ENCODE peak calls at places on chromosomes 13 and 19, in four cellular contexts. One of them, this sample, is unnamed.

GRCh38 chr19:18603255-18603957 is 3.2 kb downstream of the CRLF1 start:
- DNase-seq in Peyer's patch: no peak
- DNase-seq in cardiac muscle cell: peak
- DNase-seq in heart right ventricle: no peak
- DNase-seq in this sample: no peak

GRCh38 chr13:46855664-46856063 is 41.2 kb downstream of the HTR2A start:
- DNase-seq in Peyer's patch: no peak
- DNase-seq in cardiac muscle cell: no peak
- DNase-seq in heart right ventricle: no peak
- DNase-seq in this sample: no peak

GRCh38 chr19:42468273-42468796 is 25.6 kb upstream of the CXCL17 start:
- DNase-seq in Peyer's patch: peak
- DNase-seq in cardiac muscle cell: peak
- DNase-seq in heart right ventricle: no peak
- DNase-seq in this sample: peak

GRCh38 chr13:23956106-23956505 is 58.8 kb upstream of the C1QTNF9B start:
- DNase-seq in Peyer's patch: peak
- DNase-seq in cardiac muscle cell: peak
- DNase-seq in heart right ventricle: no peak
- DNase-seq in this sample: peak

GRCh38 chr13:82330499-82330898 is 1551.8 kb downstream of the SLITRK1 start:
- DNase-seq in Peyer's patch: no peak
- DNase-seq in cardiac muscle cell: peak
- DNase-seq in heart right ventricle: no peak
- DNase-seq in this sample: no peak

GRCh38 chr19:23070353-23070781 is 46.5 kb upstream of the ZNF730 start:
- DNase-seq in Peyer's patch: no peak
- DNase-seq in cardiac muscle cell: peak
- DNase-seq in heart right ventricle: peak
- DNase-seq in this sample: no peak

GRCh38 chr13:46896346-46897138 is at the start of gene HTR2A:
- DNase-seq in Peyer's patch: peak
- DNase-seq in cardiac muscle cell: peak
- DNase-seq in heart right ventricle: no peak
- DNase-seq in this sample: no peak

GRCh38 chr19:7004313-7004931 is 16.8 kb downstream of the MBD3L2B start:
- DNase-seq in Peyer's patch: no peak
- DNase-seq in cardiac muscle cell: peak
- DNase-seq in heart right ventricle: no peak
- DNase-seq in this sample: no peak

GRCh38 chr13:112252744-112253590 is 123.2 kb upstream of the SPACA7 start:
- DNase-seq in Peyer's patch: peak
- DNase-seq in cardiac muscle cell: no peak
- DNase-seq in heart right ventricle: no peak
- DNase-seq in this sample: no peak

GRCh38 chr19:50044922-50045321 is 19.1 kb downstream of the ZNF473 start:
- DNase-seq in Peyer's patch: no peak
- DNase-seq in cardiac muscle cell: no peak
- DNase-seq in heart right ventricle: no peak
- DNase-seq in this sample: no peak

GRCh38 chr13:98984983-98985382 is 7.1 kb upstream of the DOCK9 start:
- DNase-seq in Peyer's patch: no peak
- DNase-seq in cardiac muscle cell: no peak
- DNase-seq in heart right ventricle: no peak
- DNase-seq in this sample: no peak

GRCh38 chr13:104984296-104984818 is 1551.1 kb downstream of the EFNB2 start:
- DNase-seq in Peyer's patch: no peak
- DNase-seq in cardiac muscle cell: peak
- DNase-seq in heart right ventricle: peak
- DNase-seq in this sample: no peak

GRCh38 chr13:23723463-23723862 is 153.3 kb downstream of the TNFRSF19 start:
- DNase-seq in Peyer's patch: no peak
- DNase-seq in cardiac muscle cell: peak
- DNase-seq in heart right ventricle: no peak
- DNase-seq in this sample: no peak

GRCh38 chr19:17329061-17329767 is 5.4 kb downstream of the ANO8 start:
- DNase-seq in Peyer's patch: no peak
- DNase-seq in cardiac muscle cell: no peak
- DNase-seq in heart right ventricle: no peak
- DNase-seq in this sample: no peak

GRCh38 chr13:93752506-93752905 is 525.9 kb downstream of the GPC6 start:
- DNase-seq in Peyer's patch: no peak
- DNase-seq in cardiac muscle cell: no peak
- DNase-seq in heart right ventricle: peak
- DNase-seq in this sample: no peak

GRCh38 chr13:113093580-113094409 is 11.8 kb upstream of the F7 start:
- DNase-seq in Peyer's patch: no peak
- DNase-seq in cardiac muscle cell: no peak
- DNase-seq in heart right ventricle: no peak
- DNase-seq in this sample: no peak

GRCh38 chr19:18658366-18658855 is 21.6 kb downstream of the KLHL26 start:
- DNase-seq in Peyer's patch: no peak
- DNase-seq in cardiac muscle cell: no peak
- DNase-seq in heart right ventricle: no peak
- DNase-seq in this sample: no peak

GRCh38 chr19:43776285-43776684 is 4.5 kb downstream of the KCNN4 start:
- DNase-seq in Peyer's patch: no peak
- DNase-seq in cardiac muscle cell: no peak
- DNase-seq in heart right ventricle: no peak
- DNase-seq in this sample: no peak

GRCh38 chr13:36038785-36039415 is 92.3 kb downstream of the DCLK1 start:
- DNase-seq in Peyer's patch: no peak
- DNase-seq in cardiac muscle cell: no peak
- DNase-seq in heart right ventricle: no peak
- DNase-seq in this sample: no peak

GRCh38 chr13:52162279-52163101 is 3.1 kb upstream of the NEK3 start:
- DNase-seq in Peyer's patch: no peak
- DNase-seq in cardiac muscle cell: peak
- DNase-seq in heart right ventricle: no peak
- DNase-seq in this sample: no peak

GRCh38 chr13:41060723-41061074 is 610 bp upstream of the WBP4 start:
- DNase-seq in Peyer's patch: peak
- DNase-seq in cardiac muscle cell: peak
- DNase-seq in heart right ventricle: peak
- DNase-seq in this sample: no peak

GRCh38 chr13:43072394-43072793 is 49.0 kb downstream of the DNAJC15 start:
- DNase-seq in Peyer's patch: peak
- DNase-seq in cardiac muscle cell: peak
- DNase-seq in heart right ventricle: peak
- DNase-seq in this sample: no peak

GRCh38 chr13:58883405-58883804 is 1251.9 kb downstream of the PCDH17 start:
- DNase-seq in Peyer's patch: no peak
- DNase-seq in cardiac muscle cell: no peak
- DNase-seq in heart right ventricle: no peak
- DNase-seq in this sample: no peak

GRCh38 chr19:35344511-35345031 is 3.1 kb upstream of the FFAR1 start:
- DNase-seq in Peyer's patch: peak
- DNase-seq in cardiac muscle cell: no peak
- DNase-seq in heart right ventricle: no peak
- DNase-seq in this sample: no peak

GRCh38 chr13:113398963-113399754 is 35.2 kb upstream of the GRTP1 start:
- DNase-seq in Peyer's patch: peak
- DNase-seq in cardiac muscle cell: no peak
- DNase-seq in heart right ventricle: no peak
- DNase-seq in this sample: no peak

GRCh38 chr13:80214050-80214449 is 126.9 kb downstream of the SPRY2 start:
- DNase-seq in Peyer's patch: no peak
- DNase-seq in cardiac muscle cell: no peak
- DNase-seq in heart right ventricle: no peak
- DNase-seq in this sample: no peak

GRCh38 chr19:51089786-51090185 is 7.1 kb upstream of the KLK14 start:
- DNase-seq in Peyer's patch: no peak
- DNase-seq in cardiac muscle cell: no peak
- DNase-seq in heart right ventricle: no peak
- DNase-seq in this sample: no peak

GRCh38 chr13:43132228-43132627 is 108.8 kb downstream of the DNAJC15 start:
- DNase-seq in Peyer's patch: no peak
- DNase-seq in cardiac muscle cell: peak
- DNase-seq in heart right ventricle: no peak
- DNase-seq in this sample: peak

GRCh38 chr13:32272021-32272695 is 43.0 kb downstream of the ZAR1L start:
- DNase-seq in Peyer's patch: no peak
- DNase-seq in cardiac muscle cell: peak
- DNase-seq in heart right ventricle: no peak
- DNase-seq in this sample: no peak

GRCh38 chr13:87393358-87393757 is 277.8 kb upstream of the SLITRK5 start:
- DNase-seq in Peyer's patch: no peak
- DNase-seq in cardiac muscle cell: no peak
- DNase-seq in heart right ventricle: no peak
- DNase-seq in this sample: no peak

GRCh38 chr13:74047925-74048324 is 86.3 kb downstream of the KLF12 start:
- DNase-seq in Peyer's patch: no peak
- DNase-seq in cardiac muscle cell: no peak
- DNase-seq in heart right ventricle: no peak
- DNase-seq in this sample: no peak

GRCh38 chr13:29849071-29849541 is 1.3 kb downstream of the UBL3 start:
- DNase-seq in Peyer's patch: peak
- DNase-seq in cardiac muscle cell: peak
- DNase-seq in heart right ventricle: no peak
- DNase-seq in this sample: no peak

GRCh38 chr13:33206425-33206824 is 79.1 kb downstream of the STARD13 start:
- DNase-seq in Peyer's patch: no peak
- DNase-seq in cardiac muscle cell: no peak
- DNase-seq in heart right ventricle: no peak
- DNase-seq in this sample: no peak

GRCh38 chr19:44521370-44521769 is 8.1 kb downstream of the CEACAM20 start:
- DNase-seq in Peyer's patch: no peak
- DNase-seq in cardiac muscle cell: no peak
- DNase-seq in heart right ventricle: no peak
- DNase-seq in this sample: no peak

DNA sequence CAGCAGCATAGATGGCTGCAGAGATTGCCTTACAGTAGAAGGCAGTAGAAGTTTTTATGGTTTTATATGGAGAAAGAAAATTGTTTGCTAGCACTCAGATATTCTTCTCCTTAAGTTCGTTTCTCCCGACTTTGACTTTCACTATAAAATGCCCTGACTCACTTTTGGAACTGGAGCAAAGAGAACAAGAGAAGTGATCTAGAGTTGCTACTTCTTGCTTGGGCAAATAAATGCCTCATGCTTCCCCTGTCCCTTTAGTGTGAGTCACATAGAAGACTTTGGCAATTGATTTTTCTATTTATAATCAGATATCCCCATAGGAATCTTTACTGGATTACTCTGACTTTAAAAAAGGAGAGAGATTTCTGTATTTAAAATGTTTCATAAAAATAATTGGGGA is 46.9 kb downstream of the ITGBL1 start:
- DNase-seq in Peyer's patch: no peak
- DNase-seq in cardiac muscle cell: no peak
- DNase-seq in heart right ventricle: no peak
- DNase-seq in this sample: no peak
- H3K27ac ChIP-seq in Peyer's patch: no peak
- H3K27ac ChIP-seq in cardiac muscle cell: no peak
- H3K27ac ChIP-seq in heart right ventricle: no peak
- H3K27ac ChIP-seq in this sample: no peak

GRCh38 chr13:21443171-21443570 is 15.9 kb downstream of the ZDHHC20 start:
- DNase-seq in Peyer's patch: no peak
- DNase-seq in cardiac muscle cell: no peak
- DNase-seq in heart right ventricle: no peak
- DNase-seq in this sample: no peak
- H3K27ac ChIP-seq in Peyer's patch: no peak
- H3K27ac ChIP-seq in cardiac muscle cell: no peak
- H3K27ac ChIP-seq in heart right ventricle: no peak
- H3K27ac ChIP-seq in this sample: no peak

GRCh38 chr13:45412274-45413049 is 5.7 kb downstream of the SLC25A30 start:
- DNase-seq in Peyer's patch: no peak
- DNase-seq in cardiac muscle cell: no peak
- DNase-seq in heart right ventricle: no peak
- DNase-seq in this sample: no peak

GRCh38 chr13:45417790-45418534 is at the start of gene SLC25A30:
- DNase-seq in Peyer's patch: peak
- DNase-seq in cardiac muscle cell: peak
- DNase-seq in heart right ventricle: peak
- DNase-seq in this sample: no peak

GRCh38 chr13:45416521-45417125 is 1.6 kb downstream of the SLC25A30 start:
- DNase-seq in Peyer's patch: no peak
- DNase-seq in cardiac muscle cell: no peak
- DNase-seq in heart right ventricle: no peak
- DNase-seq in this sample: no peak

GRCh38 chr13:45413826-45414312 is 4.3 kb downstream of the SLC25A30 start:
- DNase-seq in Peyer's patch: no peak
- DNase-seq in cardiac muscle cell: no peak
- DNase-seq in heart right ventricle: no peak
- DNase-seq in this sample: no peak

GRCh38 chr13:45415112-45415511 is 3.1 kb downstream of the SLC25A30 start:
- DNase-seq in Peyer's patch: no peak
- DNase-seq in cardiac muscle cell: no peak
- DNase-seq in heart right ventricle: no peak
- DNase-seq in this sample: no peak
- H3K27ac ChIP-seq in Peyer's patch: peak
- H3K27ac ChIP-seq in cardiac muscle cell: peak
- H3K27ac ChIP-seq in heart right ventricle: peak
- H3K27ac ChIP-seq in this sample: peak

DNA sequence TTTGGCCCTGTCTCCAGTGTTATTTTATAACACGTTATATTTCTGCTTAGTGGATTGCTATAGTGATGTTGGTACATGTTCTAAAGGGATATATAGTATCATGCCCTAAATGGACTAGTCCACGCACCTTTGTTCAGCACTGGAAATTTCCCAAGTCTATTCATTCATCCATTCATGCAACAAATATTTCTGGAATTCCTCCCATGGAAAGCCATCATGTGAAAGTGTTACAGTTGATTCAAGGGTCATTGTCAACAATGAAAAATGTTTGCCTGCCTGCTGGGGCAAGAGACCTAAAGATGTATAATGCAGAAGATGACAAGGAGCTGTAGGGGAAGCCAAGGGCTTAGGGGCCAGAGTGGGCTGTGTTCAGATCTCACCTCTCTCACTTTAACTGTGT is 10.8 kb upstream of the HSPH1 start:
- DNase-seq in Peyer's patch: no peak
- DNase-seq in cardiac muscle cell: peak
- DNase-seq in heart right ventricle: no peak
- DNase-seq in this sample: peak
- H3K27ac ChIP-seq in Peyer's patch: no peak
- H3K27ac ChIP-seq in cardiac muscle cell: no peak
- H3K27ac ChIP-seq in heart right ventricle: no peak
- H3K27ac ChIP-seq in this sample: peak

DNA sequence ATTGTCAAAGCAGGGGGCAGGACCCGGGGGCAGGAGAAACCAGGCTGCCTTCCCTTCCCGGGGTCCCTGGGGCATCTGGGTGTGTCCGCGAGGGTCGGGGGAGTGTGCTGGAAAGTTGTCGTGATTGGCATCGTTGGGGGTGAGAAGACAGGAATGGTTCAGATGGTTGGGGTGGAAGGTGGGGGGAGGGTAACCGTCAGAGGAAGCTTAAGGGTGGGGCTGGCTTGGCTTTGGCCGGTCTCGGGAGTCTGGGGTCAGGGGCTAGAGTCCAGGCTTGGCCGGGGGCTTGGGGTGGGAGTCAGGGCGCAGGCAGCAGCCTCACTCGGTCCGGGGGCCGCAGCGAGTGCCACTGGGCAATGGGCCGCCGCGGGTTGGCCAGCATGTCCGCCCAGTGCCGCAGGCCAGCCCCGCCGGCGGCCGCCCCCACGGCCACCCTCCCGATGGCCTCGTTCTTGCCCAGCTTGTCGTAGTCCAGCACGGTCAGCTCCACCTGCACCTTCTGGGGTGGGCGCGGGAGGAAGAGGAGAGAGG is 6.8 kb upstream of the DNAAF3 start:
- DNase-seq in Peyer's patch: no peak
- DNase-seq in cardiac muscle cell: no peak
- DNase-seq in heart right ventricle: no peak
- DNase-seq in this sample: no peak
- H3K27ac ChIP-seq in Peyer's patch: no peak
- H3K27ac ChIP-seq in cardiac muscle cell: no peak
- H3K27ac ChIP-seq in heart right ventricle: no peak
- H3K27ac ChIP-seq in this sample: peak